ENCODE peak calls at places on chromosome 9, in seven cellular contexts. One of them, this sample, is unnamed.

GRCh38 chr9:82651474-82651873 is 411.5 kb downstream of the RASEF start:
- DNase-seq in foreskin fibroblast: no peak
- DNase-seq in SK-MEL-5: no peak
- DNase-seq in caudate nucleus: no peak
- DNase-seq in NCI-H345: no peak
- DNase-seq in activated CD4-positive, alpha-beta T cell treated with anti-CD3 and anti-CD28 coated beads, Interleukin-2, amount 50 U/mL, for 4 hours: no peak
- DNase-seq in brain pericyte: no peak
- DNase-seq in this sample: no peak

GRCh38 chr9:81829201-81829882 is 98.9 kb upstream of the SPATA31D4 start:
- DNase-seq in foreskin fibroblast: no peak
- DNase-seq in activated CD4-positive, alpha-beta T cell treated with anti-CD3 and anti-CD28 coated beads, Interleukin-2, amount 50 U/mL, for 4 hours: no peak
- DNase-seq in caudate nucleus: no peak
- DNase-seq in SK-MEL-5: no peak
- DNase-seq in brain pericyte: no peak
- DNase-seq in NCI-H345: no peak
- DNase-seq in this sample: no peak

GRCh38 chr9:27407966-27408365 is 111.0 kb upstream of the EQTN start:
- DNase-seq in caudate nucleus: no peak
- DNase-seq in foreskin fibroblast: peak; percentile 6
- DNase-seq in SK-MEL-5: no peak
- DNase-seq in brain pericyte: no peak
- DNase-seq in activated CD4-positive, alpha-beta T cell treated with anti-CD3 and anti-CD28 coated beads, Interleukin-2, amount 50 U/mL, for 4 hours: no peak
- DNase-seq in NCI-H345: no peak
- DNase-seq in this sample: no peak

GRCh38 chr9:134724231-134724911 is 82.8 kb downstream of the COL5A1 start:
- DNase-seq in NCI-H345: no peak
- DNase-seq in SK-MEL-5: no peak
- DNase-seq in caudate nucleus: no peak
- DNase-seq in activated CD4-positive, alpha-beta T cell treated with anti-CD3 and anti-CD28 coated beads, Interleukin-2, amount 50 U/mL, for 4 hours: no peak
- DNase-seq in foreskin fibroblast: peak; percentile 82
- DNase-seq in brain pericyte: no peak
- DNase-seq in this sample: no peak

GRCh38 chr9:134372621-134373267 is 46.5 kb downstream of the RXRA start:
- DNase-seq in brain pericyte: no peak
- DNase-seq in caudate nucleus: no peak
- DNase-seq in SK-MEL-5: no peak
- DNase-seq in foreskin fibroblast: no peak
- DNase-seq in NCI-H345: no peak
- DNase-seq in activated CD4-positive, alpha-beta T cell treated with anti-CD3 and anti-CD28 coated beads, Interleukin-2, amount 50 U/mL, for 4 hours: no peak
- DNase-seq in this sample: no peak

GRCh38 chr9:1962036-1962535 is 53.1 kb upstream of the SMARCA2 start:
- DNase-seq in SK-MEL-5: no peak
- DNase-seq in brain pericyte: no peak
- DNase-seq in caudate nucleus: no peak
- DNase-seq in activated CD4-positive, alpha-beta T cell treated with anti-CD3 and anti-CD28 coated beads, Interleukin-2, amount 50 U/mL, for 4 hours: no peak
- DNase-seq in NCI-H345: no peak
- DNase-seq in foreskin fibroblast: no peak
- DNase-seq in this sample: no peak

GRCh38 chr9:104577263-104577662 is 8.3 kb downstream of the OR13C8 start:
- DNase-seq in foreskin fibroblast: no peak
- DNase-seq in SK-MEL-5: no peak
- DNase-seq in NCI-H345: no peak
- DNase-seq in caudate nucleus: no peak
- DNase-seq in activated CD4-positive, alpha-beta T cell treated with anti-CD3 and anti-CD28 coated beads, Interleukin-2, amount 50 U/mL, for 4 hours: no peak
- DNase-seq in brain pericyte: no peak
- DNase-seq in this sample: no peak

GRCh38 chr9:83339435-83339834 is 198.8 kb downstream of the FRMD3 start:
- DNase-seq in NCI-H345: no peak
- DNase-seq in SK-MEL-5: no peak
- DNase-seq in foreskin fibroblast: peak; percentile 40
- DNase-seq in brain pericyte: no peak
- DNase-seq in activated CD4-positive, alpha-beta T cell treated with anti-CD3 and anti-CD28 coated beads, Interleukin-2, amount 50 U/mL, for 4 hours: no peak
- DNase-seq in caudate nucleus: no peak
- DNase-seq in this sample: no peak

GRCh38 chr9:89675403-89675771 is 70.6 kb downstream of the GADD45G start:
- DNase-seq in NCI-H345: no peak
- DNase-seq in SK-MEL-5: no peak
- DNase-seq in activated CD4-positive, alpha-beta T cell treated with anti-CD3 and anti-CD28 coated beads, Interleukin-2, amount 50 U/mL, for 4 hours: no peak
- DNase-seq in foreskin fibroblast: no peak
- DNase-seq in brain pericyte: no peak
- DNase-seq in caudate nucleus: no peak
- DNase-seq in this sample: no peak

GRCh38 chr9:127809562-127810377 is 7.1 kb downstream of the FPGS start:
- DNase-seq in SK-MEL-5: peak; percentile 27
- DNase-seq in NCI-H345: no peak
- DNase-seq in caudate nucleus: no peak
- DNase-seq in activated CD4-positive, alpha-beta T cell treated with anti-CD3 and anti-CD28 coated beads, Interleukin-2, amount 50 U/mL, for 4 hours: no peak
- DNase-seq in brain pericyte: no peak
- DNase-seq in foreskin fibroblast: peak; percentile 67
- DNase-seq in this sample: no peak

GRCh38 chr9:91100878-91101450 is 260.8 kb downstream of the AUH start:
- DNase-seq in NCI-H345: no peak
- DNase-seq in brain pericyte: peak; percentile 95
- DNase-seq in foreskin fibroblast: peak; percentile 73
- DNase-seq in caudate nucleus: no peak
- DNase-seq in activated CD4-positive, alpha-beta T cell treated with anti-CD3 and anti-CD28 coated beads, Interleukin-2, amount 50 U/mL, for 4 hours: no peak
- DNase-seq in SK-MEL-5: peak; percentile 53
- DNase-seq in this sample: no peak

GRCh38 chr9:90808890-90809685 is 7.5 kb downstream of the SYK start:
- DNase-seq in foreskin fibroblast: no peak
- DNase-seq in activated CD4-positive, alpha-beta T cell treated with anti-CD3 and anti-CD28 coated beads, Interleukin-2, amount 50 U/mL, for 4 hours: no peak
- DNase-seq in brain pericyte: no peak
- DNase-seq in SK-MEL-5: no peak
- DNase-seq in caudate nucleus: no peak
- DNase-seq in NCI-H345: no peak
- DNase-seq in this sample: no peak

GRCh38 chr9:100448266-100448665 is 21.3 kb downstream of the MSANTD3 start:
- DNase-seq in caudate nucleus: no peak
- DNase-seq in SK-MEL-5: no peak
- DNase-seq in foreskin fibroblast: no peak
- DNase-seq in NCI-H345: no peak
- DNase-seq in activated CD4-positive, alpha-beta T cell treated with anti-CD3 and anti-CD28 coated beads, Interleukin-2, amount 50 U/mL, for 4 hours: no peak
- DNase-seq in brain pericyte: no peak
- DNase-seq in this sample: no peak

GRCh38 chr9:16653491-16654407 is 216.7 kb downstream of the BNC2 start:
- DNase-seq in NCI-H345: peak; percentile 39
- DNase-seq in caudate nucleus: no peak
- DNase-seq in activated CD4-positive, alpha-beta T cell treated with anti-CD3 and anti-CD28 coated beads, Interleukin-2, amount 50 U/mL, for 4 hours: no peak
- DNase-seq in SK-MEL-5: no peak
- DNase-seq in foreskin fibroblast: no peak
- DNase-seq in brain pericyte: no peak
- DNase-seq in this sample: no peak

This sample was measured in stimulated activated naive CD4-positive, alpha-beta T cell treated with Interleukin-2 at 50 U/mL for 16 hours.